ENCODE peak calls at places on chromosomes 3 and 15, in eight cellular contexts. O, S, C, V, J, T, D and I are unnamed samples.

GRCh38 chr3:182258538-182259177 is 534.6 kb upstream of the ATP11B start:
- DNase-seq in O (peak), S (no peak), C (peak), V (no peak), J (no peak), T (peak), D (no peak), I (peak)

GRCh38 chr15:79332824-79333510 is 22.1 kb downstream of the TMED3 start:
- DNase-seq in O (no peak), S (no peak), C (no peak), V (no peak), J (peak), T (peak), D (no peak), I (no peak)

GRCh38 chr3:172982731-172983364 is 158.2 kb downstream of the SPATA16 start:
- DNase-seq in O (peak), S (no peak), C (peak), V (no peak), J (no peak), T (no peak), D (no peak), I (peak)

GRCh38 chr15:41506796-41507341 is 6.8 kb downstream of the LTK start:
- DNase-seq in O (no peak), S (no peak), C (no peak), V (peak), J (no peak), T (no peak), D (no peak), I (no peak)

GRCh38 chr3:12986521-12986920 is 86.7 kb downstream of the IQSEC1 start:
- DNase-seq in O (no peak), S (no peak), C (no peak), V (no peak), J (no peak), T (no peak), D (no peak), I (no peak)

GRCh38 chr3:127195417-127195816 is 2.5 kb downstream of the PRR23E start:
- DNase-seq in O (no peak), S (no peak), C (no peak), V (no peak), J (no peak), T (no peak), D (no peak), I (no peak)

GRCh38 chr3:31409866-31410265 is 122.9 kb upstream of the STT3B start:
- DNase-seq in O (no peak), S (no peak), C (no peak), V (no peak), J (no peak), T (no peak), D (no peak), I (no peak)

GRCh38 chr15:39784125-39784524 is 1.5 kb upstream of the FSIP1 start:
- DNase-seq in O (no peak), S (peak), C (no peak), V (no peak), J (no peak), T (no peak), D (no peak), I (no peak)

GRCh38 chr3:51928438-51928837 is 13.3 kb downstream of the RRP9 start:
- DNase-seq in O (no peak), S (no peak), C (no peak), V (no peak), J (no peak), T (no peak), D (no peak), I (no peak)

GRCh38 chr3:94647131-94647530 is 584.3 kb downstream of the NSUN3 start:
- DNase-seq in O (no peak), S (no peak), C (no peak), V (no peak), J (no peak), T (no peak), D (no peak), I (no peak)

GRCh38 chr15:40307421-40308165 is at the start of gene PLCB2:
- DNase-seq in O (peak), S (peak), C (no peak), V (peak), J (no peak), T (no peak), D (peak), I (no peak)

GRCh38 chr3:12966847-12967750 is 106.1 kb downstream of the IQSEC1 start:
- DNase-seq in O (no peak), S (no peak), C (peak), V (no peak), J (no peak), T (no peak), D (no peak), I (no peak)

GRCh38 chr3:44509985-44510360 is 32.5 kb upstream of the ZNF445 start:
- DNase-seq in O (peak), S (no peak), C (peak), V (no peak), J (peak), T (peak), D (no peak), I (no peak)

GRCh38 chr3:196198771-196199753 is 12.1 kb downstream of the ZDHHC19 start:
- DNase-seq in O (no peak), S (no peak), C (peak), V (no peak), J (no peak), T (no peak), D (no peak), I (no peak)

GRCh38 chr3:127273196-127273595 is 14.7 kb downstream of the PRR20G start:
- DNase-seq in O (no peak), S (no peak), C (no peak), V (no peak), J (no peak), T (no peak), D (no peak), I (no peak)

GRCh38 chr3:47578691-47579632 is at the start of gene CSPG5:
- DNase-seq in O (no peak), S (no peak), C (peak), V (peak), J (peak), T (peak), D (no peak), I (no peak)

GRCh38 chr3:176513604-176514003 is 683.7 kb downstream of the TBL1XR1 start:
- DNase-seq in O (no peak), S (no peak), C (no peak), V (no peak), J (no peak), T (no peak), D (no peak), I (peak)

GRCh38 chr3:52085883-52086282 is 29.5 kb upstream of the DUSP7 start:
- DNase-seq in O (no peak), S (no peak), C (no peak), V (no peak), J (no peak), T (no peak), D (peak), I (no peak)

GRCh38 chr15:39581501-39582285 is 814 bp downstream of the THBS1 start:
- DNase-seq in O (no peak), S (peak), C (peak), V (peak), J (peak), T (peak), D (no peak), I (no peak)

GRCh38 chr15:75153084-75153483 is 48.6 kb upstream of the C15orf39 start:
- DNase-seq in O (peak), S (no peak), C (peak), V (no peak), J (no peak), T (peak), D (no peak), I (no peak)

GRCh38 chr3:164641071-164641470 is 437.2 kb downstream of the SI start:
- DNase-seq in O (no peak), S (no peak), C (no peak), V (no peak), J (no peak), T (no peak), D (no peak), I (no peak)

GRCh38 chr3:114178770-114179368 is at the start of gene DRD3:
- DNase-seq in O (no peak), S (no peak), C (peak), V (peak), J (no peak), T (no peak), D (no peak), I (no peak)

GRCh38 chr15:77599899-77600298 is 32.8 kb downstream of the LINGO1 start:
- DNase-seq in O (peak), S (no peak), C (peak), V (peak), J (no peak), T (peak), D (no peak), I (no peak)

GRCh38 chr15:78223396-78224023 is 10.9 kb downstream of the ACSBG1 start:
- DNase-seq in O (no peak), S (no peak), C (no peak), V (no peak), J (no peak), T (no peak), D (no peak), I (no peak)

GRCh38 chr3:131729561-131729960 is 226.8 kb upstream of the MRPL3 start:
- DNase-seq in O (no peak), S (no peak), C (no peak), V (no peak), J (no peak), T (no peak), D (no peak), I (no peak)

GRCh38 chr15:90660195-90660995 is 56.8 kb upstream of the BLM start:
- DNase-seq in O (peak), S (peak), C (peak), V (no peak), J (no peak), T (peak), D (peak), I (no peak)

GRCh38 chr3:6229778-6230410 is 631.0 kb upstream of the GRM7 start:
- DNase-seq in O (no peak), S (no peak), C (no peak), V (no peak), J (no peak), T (no peak), D (no peak), I (no peak)

GRCh38 chr3:25433106-25433505 is 5.0 kb downstream of the RARB start:
- DNase-seq in O (no peak), S (no peak), C (no peak), V (no peak), J (no peak), T (no peak), D (no peak), I (no peak)

GRCh38 chr15:38576261-38576660 is 11.6 kb upstream of the RASGRP1 start:
- DNase-seq in O (no peak), S (no peak), C (no peak), V (no peak), J (no peak), T (no peak), D (no peak), I (no peak)

GRCh38 chr3:119731545-119732343 is 28.9 kb downstream of the CFAP91 start:
- DNase-seq in O (no peak), S (peak), C (peak), V (no peak), J (no peak), T (no peak), D (no peak), I (no peak)

GRCh38 chr3:197404754-197405153 is 106.3 kb upstream of the DLG1 start:
- DNase-seq in O (no peak), S (no peak), C (no peak), V (no peak), J (no peak), T (no peak), D (no peak), I (no peak)